ENCODE peak calls at places on chromosome 7, in ten cellular contexts. R, K, W, U, H, O, D, G, L and Z are unnamed samples.

GRCh38 chr7:132504851-132505250 is 71.4 kb downstream of the PLXNA4 start:
- DNase-seq in R (no peak), K (no peak), W (no peak), U (no peak), H (no peak), O (no peak), D (no peak), G (peak), L (no peak), Z (no peak)

GRCh38 chr7:78168869-78169268 is 370.3 kb downstream of the PHTF2 start:
- DNase-seq in R (no peak), K (no peak), W (no peak), U (no peak), H (no peak), O (no peak), D (no peak), G (no peak), L (no peak), Z (no peak)

GRCh38 chr7:12741951-12742575 is 54.6 kb downstream of the ARL4A start:
- DNase-seq in R (no peak), K (no peak), W (no peak), U (no peak), H (no peak), O (no peak), D (no peak), G (no peak), L (no peak), Z (peak)

GRCh38 chr7:50724526-50725520 is 57.9 kb downstream of the GRB10 start:
- DNase-seq in R (no peak), K (no peak), W (no peak), U (no peak), H (no peak), O (no peak), D (no peak), G (no peak), L (no peak), Z (no peak)

GRCh38 chr7:159211540-159212182 is 67.0 kb upstream of the VIPR2 start:
- DNase-seq in R (no peak), K (no peak), W (peak), U (no peak), H (no peak), O (no peak), D (no peak), G (no peak), L (no peak), Z (no peak)

GRCh38 chr7:51139796-51140195 is 176.8 kb downstream of the COBL start:
- DNase-seq in R (no peak), K (no peak), W (no peak), U (peak), H (no peak), O (no peak), D (no peak), G (no peak), L (no peak), Z (peak)

GRCh38 chr7:139095194-139095659 is 14.3 kb downstream of the ZC3HAV1 start:
- DNase-seq in R (no peak), K (no peak), W (no peak), U (no peak), H (peak), O (no peak), D (no peak), G (no peak), L (peak), Z (no peak)

GRCh38 chr7:114970732-114971131 is 48.8 kb downstream of the MDFIC start:
- DNase-seq in R (no peak), K (no peak), W (no peak), U (no peak), H (no peak), O (no peak), D (no peak), G (no peak), L (no peak), Z (no peak)

GRCh38 chr7:6604458-6604857 is 11.0 kb upstream of the ZNF853 start:
- DNase-seq in R (no peak), K (no peak), W (no peak), U (no peak), H (no peak), O (no peak), D (no peak), G (no peak), L (no peak), Z (no peak)

GRCh38 chr7:143042159-143042820 is 9.9 kb upstream of the OR6V1 start:
- DNase-seq in R (no peak), K (no peak), W (no peak), U (no peak), H (no peak), O (no peak), D (no peak), G (no peak), L (no peak), Z (no peak)

GRCh38 chr7:74097937-74098614 is 14.5 kb downstream of the LIMK1 start:
- DNase-seq in R (no peak), K (peak), W (no peak), U (peak), H (no peak), O (peak), D (peak), G (no peak), L (no peak), Z (peak)

GRCh38 chr7:11620822-11621395 is 211.1 kb downstream of the THSD7A start:
- DNase-seq in R (no peak), K (no peak), W (no peak), U (no peak), H (no peak), O (no peak), D (no peak), G (no peak), L (no peak), Z (no peak)

GRCh38 chr7:132750056-132750455 is 173.8 kb upstream of the PLXNA4 start:
- DNase-seq in R (no peak), K (no peak), W (no peak), U (no peak), H (no peak), O (peak), D (no peak), G (no peak), L (no peak), Z (no peak)

GRCh38 chr7:29801929-29802328 is 4.4 kb upstream of the WIPF3 start:
- DNase-seq in R (no peak), K (no peak), W (no peak), U (no peak), H (no peak), O (no peak), D (no peak), G (no peak), L (no peak), Z (no peak)

GRCh38 chr7:44318296-44318695 is 7.1 kb downstream of the CAMK2B start:
- DNase-seq in R (no peak), K (no peak), W (no peak), U (no peak), H (no peak), O (no peak), D (no peak), G (no peak), L (no peak), Z (no peak)

GRCh38 chr7:74282748-74283459 is 6.3 kb upstream of the CLIP2 start:
- DNase-seq in R (no peak), K (no peak), W (no peak), U (no peak), H (no peak), O (no peak), D (no peak), G (no peak), L (no peak), Z (no peak)

GRCh38 chr7:73770860-73771665 is 993 bp upstream of the CLDN3 start:
- DNase-seq in R (no peak), K (no peak), W (no peak), U (no peak), H (no peak), O (no peak), D (no peak), G (no peak), L (no peak), Z (no peak)

GRCh38 chr7:25318077-25318476 is 89.8 kb upstream of the NPVF start:
- DNase-seq in R (no peak), K (no peak), W (no peak), U (no peak), H (no peak), O (no peak), D (no peak), G (no peak), L (no peak), Z (no peak)
- TF ChIP-seq CTCF in R (no peak), K (no peak), W (no peak), U (no peak), H (no peak), O (peak), D (no peak), G (no peak), L (no peak), Z (no peak)

DNA sequence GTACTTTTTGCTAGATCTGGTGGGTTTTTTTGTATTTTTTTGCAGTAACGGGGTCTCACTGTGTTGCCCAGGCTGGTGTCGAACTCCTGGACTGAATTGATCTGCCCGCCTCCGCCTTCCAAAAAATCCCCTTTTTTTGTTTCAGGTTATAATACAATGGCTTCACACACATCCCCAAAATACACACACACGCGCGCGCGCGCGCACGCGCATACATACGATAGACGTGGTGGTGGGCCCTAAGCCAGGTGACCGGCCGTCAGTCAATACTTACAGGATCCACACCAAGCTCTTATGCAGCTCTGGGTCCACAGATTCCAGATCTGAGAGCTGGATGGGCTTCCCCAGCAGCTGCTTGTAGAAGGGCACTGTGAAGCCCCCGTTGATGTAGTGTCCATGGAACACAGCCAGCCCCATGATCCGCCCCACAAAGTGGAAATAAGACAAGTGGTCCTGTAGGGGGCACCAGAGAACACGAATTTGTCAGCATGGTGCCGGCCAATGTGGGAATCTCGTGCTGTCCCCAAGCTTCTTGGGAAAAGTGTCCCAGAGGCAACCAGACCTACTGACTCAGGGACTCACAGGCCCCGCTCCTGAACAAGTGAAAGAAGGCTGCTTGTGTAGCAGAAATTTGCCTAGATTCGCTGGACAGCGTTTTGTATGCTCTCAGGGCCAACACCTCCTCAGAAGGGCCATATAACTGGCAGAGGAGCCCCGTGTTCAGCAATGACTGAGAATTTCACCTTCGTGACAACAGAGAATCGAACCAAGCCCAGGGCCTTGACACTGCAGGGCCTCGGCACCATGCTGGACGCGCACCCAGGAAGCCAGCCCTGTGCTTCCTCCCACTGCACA is 103.6 kb downstream of the SMURF1 start:
- DNase-seq in R (peak), K (peak), W (peak), U (peak), H (no peak), O (peak), D (peak), G (peak), L (peak), Z (peak)
- TF ChIP-seq CTCF in R (peak), K (peak), W (peak), U (peak), H (peak), O (peak), D (peak), G (peak), L (peak), Z (peak)

DNA sequence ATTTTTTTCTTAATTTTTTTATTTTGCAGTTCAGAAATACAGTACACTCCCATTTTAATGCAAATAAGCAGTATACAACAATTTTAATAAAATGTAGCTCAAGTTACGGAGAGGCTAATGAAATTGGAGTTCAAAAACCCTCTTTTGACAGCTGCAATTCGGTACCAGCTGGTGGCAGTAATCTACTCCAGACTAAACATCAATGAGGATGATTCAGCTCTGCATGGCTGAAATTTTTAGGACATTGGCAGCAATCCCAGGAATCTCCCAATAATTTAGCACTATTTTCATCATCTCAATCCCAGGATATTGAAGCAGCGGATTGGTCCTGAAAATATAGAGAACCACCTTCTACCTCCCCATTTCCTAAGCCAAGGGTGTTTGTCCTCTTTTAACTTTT is 278.8 kb downstream of the CACNA2D1 start:
- DNase-seq in R (no peak), K (no peak), W (peak), U (peak), H (no peak), O (peak), D (peak), G (no peak), L (no peak), Z (peak)
- TF ChIP-seq CTCF in R (no peak), K (peak), W (peak), U (peak), H (no peak), O (peak), D (peak), G (no peak), L (no peak), Z (peak)

GRCh38 chr7:111333010-111333409 is 229.3 kb downstream of the IMMP2L start:
- DNase-seq in R (no peak), K (no peak), W (no peak), U (no peak), H (no peak), O (no peak), D (no peak), G (no peak), L (no peak), Z (peak)

GRCh38 chr7:111330235-111330523 is 232.1 kb downstream of the IMMP2L start:
- DNase-seq in R (no peak), K (no peak), W (no peak), U (no peak), H (no peak), O (no peak), D (no peak), G (no peak), L (no peak), Z (no peak)

GRCh38 chr7:111324228-111324627 is 233.3 kb downstream of the LRRN3 start:
- DNase-seq in R (no peak), K (no peak), W (no peak), U (no peak), H (no peak), O (no peak), D (no peak), G (no peak), L (no peak), Z (no peak)

GRCh38 chr7:111329367-111330234 is 232.7 kb downstream of the IMMP2L start:
- DNase-seq in R (no peak), K (no peak), W (no peak), U (peak), H (no peak), O (peak), D (no peak), G (no peak), L (no peak), Z (no peak)
- TF ChIP-seq CTCF in R (no peak), K (no peak), W (no peak), U (no peak), H (no peak), O (peak), D (no peak), G (no peak), L (no peak), Z (no peak)

GRCh38 chr7:134356421-134356936 is 39.7 kb upstream of the SLC35B4 start:
- DNase-seq in R (no peak), K (no peak), W (no peak), U (no peak), H (no peak), O (no peak), D (no peak), G (no peak), L (no peak), Z (no peak)
- TF ChIP-seq CTCF in R (no peak), K (no peak), W (no peak), U (no peak), H (no peak), O (no peak), D (no peak), G (no peak), L (no peak), Z (no peak)

GRCh38 chr7:107233174-107233573 is 64.4 kb downstream of the HBP1 start:
- DNase-seq in R (no peak), K (no peak), W (no peak), U (no peak), H (no peak), O (no peak), D (no peak), G (no peak), L (no peak), Z (peak)
- TF ChIP-seq CTCF in R (no peak), K (no peak), W (no peak), U (no peak), H (no peak), O (no peak), D (no peak), G (no peak), L (no peak), Z (no peak)

GRCh38 chr7:31940167-31940566 is 130.0 kb downstream of the PDE1C start:
- DNase-seq in R (no peak), K (no peak), W (no peak), U (no peak), H (no peak), O (no peak), D (no peak), G (no peak), L (no peak), Z (no peak)

GRCh38 chr7:31937982-31938381 is 132.2 kb downstream of the PDE1C start:
- DNase-seq in R (no peak), K (no peak), W (no peak), U (no peak), H (no peak), O (no peak), D (no peak), G (no peak), L (no peak), Z (no peak)

GRCh38 chr7:31938650-31939049 is 131.6 kb downstream of the PDE1C start:
- DNase-seq in R (no peak), K (no peak), W (no peak), U (peak), H (no peak), O (no peak), D (no peak), G (no peak), L (no peak), Z (peak)

GRCh38 chr7:31935671-31936070 is 134.5 kb downstream of the PDE1C start:
- DNase-seq in R (no peak), K (no peak), W (no peak), U (no peak), H (no peak), O (no peak), D (no peak), G (no peak), L (no peak), Z (no peak)

GRCh38 chr7:31939076-31939475 is 131.1 kb downstream of the PDE1C start:
- DNase-seq in R (no peak), K (no peak), W (no peak), U (no peak), H (no peak), O (no peak), D (no peak), G (no peak), L (no peak), Z (no peak)
- TF ChIP-seq CTCF in R (no peak), K (no peak), W (no peak), U (no peak), H (no peak), O (no peak), D (no peak), G (no peak), L (no peak), Z (no peak)

GRCh38 chr7:151830121-151830815 is 46.6 kb downstream of the PRKAG2 start:
- DNase-seq in R (no peak), K (no peak), W (no peak), U (no peak), H (no peak), O (no peak), D (no peak), G (no peak), L (no peak), Z (no peak)

GRCh38 chr7:151831606-151832005 is 45.3 kb downstream of the PRKAG2 start:
- DNase-seq in R (no peak), K (no peak), W (no peak), U (no peak), H (no peak), O (no peak), D (no peak), G (no peak), L (no peak), Z (no peak)

GRCh38 chr7:151832138-151832537 is 44.8 kb downstream of the PRKAG2 start:
- DNase-seq in R (no peak), K (no peak), W (no peak), U (no peak), H (no peak), O (no peak), D (no peak), G (no peak), L (no peak), Z (no peak)

GRCh38 chr7:151827620-151828019 is 49.3 kb downstream of the PRKAG2 start:
- DNase-seq in R (no peak), K (no peak), W (no peak), U (no peak), H (no peak), O (no peak), D (no peak), G (no peak), L (no peak), Z (no peak)

DNA sequence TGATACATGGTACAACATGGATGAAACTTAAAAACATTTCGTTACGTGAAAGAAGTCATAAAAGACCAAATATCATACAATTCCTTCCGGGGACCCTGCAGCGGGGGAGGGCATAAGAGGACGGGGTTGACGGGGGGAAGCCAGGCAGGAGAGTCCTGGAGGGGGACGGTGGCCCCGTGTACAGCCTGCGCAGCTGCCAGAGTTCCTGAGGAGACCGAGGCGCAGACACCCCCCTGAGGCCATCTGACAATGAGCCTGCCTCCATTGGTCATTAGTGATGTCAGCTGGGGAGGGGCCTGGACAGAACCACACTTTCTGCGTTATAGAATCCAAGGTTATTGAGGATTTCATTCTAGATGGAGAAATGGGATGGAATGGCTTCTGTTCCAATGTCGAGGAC is 47.2 kb downstream of the PRKAG2 start:
- DNase-seq in R (no peak), K (no peak), W (no peak), U (no peak), H (no peak), O (no peak), D (no peak), G (no peak), L (no peak), Z (no peak)
- TF ChIP-seq CTCF in R (no peak), K (no peak), W (no peak), U (no peak), H (no peak), O (no peak), D (no peak), G (no peak), L (no peak), Z (no peak)

GRCh38 chr7:47231081-47231480 is 350.8 kb downstream of the TNS3 start:
- DNase-seq in R (no peak), K (no peak), W (no peak), U (no peak), H (no peak), O (no peak), D (no peak), G (no peak), L (no peak), Z (no peak)

GRCh38 chr7:47236480-47237208 is 345.3 kb downstream of the TNS3 start:
- DNase-seq in R (no peak), K (no peak), W (no peak), U (no peak), H (no peak), O (no peak), D (no peak), G (no peak), L (no peak), Z (no peak)

GRCh38 chr7:47233996-47234395 is 347.9 kb downstream of the TNS3 start:
- DNase-seq in R (no peak), K (no peak), W (no peak), U (no peak), H (no peak), O (no peak), D (no peak), G (no peak), L (no peak), Z (no peak)

GRCh38 chr7:47231627-47232026 is 350.3 kb downstream of the TNS3 start:
- DNase-seq in R (no peak), K (no peak), W (no peak), U (no peak), H (no peak), O (no peak), D (no peak), G (no peak), L (no peak), Z (no peak)

GRCh38 chr7:47232751-47233412 is 349.0 kb downstream of the TNS3 start:
- DNase-seq in R (no peak), K (no peak), W (no peak), U (no peak), H (no peak), O (peak), D (no peak), G (no peak), L (no peak), Z (no peak)
- TF ChIP-seq CTCF in R (no peak), K (peak), W (peak), U (peak), H (no peak), O (no peak), D (peak), G (no peak), L (no peak), Z (no peak)